ENCODE peak calls at places on chromosomes 3 and 15, in seven cellular contexts. D is effector CD4-positive, alpha-beta T cell; U is A172; L is NCI-H2171; X is breast epithelium; A is adrenal gland; P is GM12878. Z is an unnamed sample.

GRCh38 chr3:5376761-5377160 is 189.3 kb downstream of the EDEM1 start:
- DNase-seq in D (no peak), U (no peak), L (no peak), X (no peak), A (no peak), P (no peak), Z (no peak)

GRCh38 chr3:121885386-121885785 is 8.8 kb upstream of the SLC15A2 start:
- DNase-seq in D (no peak), U (no peak), L (no peak), X (no peak), A (no peak), P (no peak), Z (no peak)

GRCh38 chr15:63372753-63373152 is 8.9 kb downstream of the CA12 start:
- DNase-seq in D (no peak), U (peak), L (no peak), X (no peak), A (no peak), P (no peak), Z (no peak)

GRCh38 chr3:173920386-173920785 is 522.8 kb downstream of the NLGN1 start:
- DNase-seq in D (no peak), U (peak), L (no peak), X (no peak), A (no peak), P (no peak), Z (peak)

GRCh38 chr3:37255990-37256308 is 81.6 kb upstream of the LRRFIP2 start:
- DNase-seq in D (no peak), U (no peak), L (peak), X (no peak), A (no peak), P (no peak), Z (peak)

GRCh38 chr3:12916159-12916558 is 74.8 kb upstream of the RPL32 start:
- DNase-seq in D (no peak), U (no peak), L (no peak), X (no peak), A (no peak), P (no peak), Z (no peak)

GRCh38 chr3:9916346-9916733 is 558 bp upstream of the IL17RC start:
- DNase-seq in D (no peak), U (no peak), L (no peak), X (no peak), A (no peak), P (no peak), Z (peak)

GRCh38 chr3:46725663-46726314 is 8.1 kb upstream of the PRSS50 start:
- DNase-seq in D (no peak), U (no peak), L (no peak), X (no peak), A (peak), P (no peak), Z (no peak)

GRCh38 chr3:152172465-152172864 is 96.3 kb upstream of the MBNL1 start:
- DNase-seq in D (no peak), U (no peak), L (no peak), X (no peak), A (no peak), P (no peak), Z (no peak)

GRCh38 chr15:69861331-69862171 is 236.2 kb downstream of the TLE3 start:
- DNase-seq in D (no peak), U (no peak), L (no peak), X (no peak), A (no peak), P (no peak), Z (peak)

GRCh38 chr15:55999635-56000034 is 6.2 kb upstream of the NEDD4 start:
- DNase-seq in D (no peak), U (no peak), L (no peak), X (no peak), A (no peak), P (no peak), Z (peak)

GRCh38 chr3:83218383-83219200 is 1457.1 kb upstream of the GBE1 start:
- DNase-seq in D (no peak), U (peak), L (no peak), X (no peak), A (no peak), P (no peak), Z (peak)

GRCh38 chr15:67089218-67090193 is 24.1 kb downstream of the SMAD3 start:
- DNase-seq in D (no peak), U (peak), L (no peak), X (no peak), A (no peak), P (no peak), Z (peak)

GRCh38 chr3:38634133-38634532 is 15.4 kb downstream of the SCN5A start:
- DNase-seq in D (no peak), U (peak), L (no peak), X (no peak), A (no peak), P (no peak), Z (peak)

GRCh38 chr15:40029979-40030893 is 8.7 kb downstream of the SRP14 start:
- DNase-seq in D (no peak), U (no peak), L (no peak), X (no peak), A (no peak), P (no peak), Z (no peak)

GRCh38 chr3:12891985-12892839 is 50.8 kb upstream of the RPL32 start:
- DNase-seq in D (peak), U (peak), L (peak), X (peak), A (peak), P (no peak), Z (peak)

GRCh38 chr3:190172751-190173150 is 52.1 kb upstream of the P3H2 start:
- DNase-seq in D (no peak), U (no peak), L (no peak), X (no peak), A (no peak), P (no peak), Z (no peak)

GRCh38 chr3:13645791-13646637 is 97.1 kb downstream of the FBLN2 start:
- DNase-seq in D (no peak), U (no peak), L (no peak), X (no peak), A (no peak), P (no peak), Z (no peak)

GRCh38 chr15:70125605-70126004 is 27.9 kb upstream of the TLE3 start:
- DNase-seq in D (no peak), U (no peak), L (no peak), X (no peak), A (no peak), P (no peak), Z (no peak)

GRCh38 chr15:55268054-55268695 is 21.4 kb downstream of the RAB27A start:
- DNase-seq in D (no peak), U (no peak), L (no peak), X (no peak), A (no peak), P (no peak), Z (no peak)

GRCh38 chr15:62439543-62440016 is 274.5 kb upstream of the C2CD4B start:
- DNase-seq in D (no peak), U (no peak), L (no peak), X (no peak), A (peak), P (no peak), Z (no peak)

GRCh38 chr15:94075349-94075748 is 156.0 kb upstream of the MCTP2 start:
- DNase-seq in D (no peak), U (no peak), L (peak), X (peak), A (peak), P (no peak), Z (no peak)

GRCh38 chr15:76903251-76903681 is 1.9 kb downstream of the SCAPER start:
- DNase-seq in D (no peak), U (peak), L (no peak), X (no peak), A (no peak), P (peak), Z (peak)

GRCh38 chr15:90463381-90463780 is 66.3 kb upstream of the CRTC3 start:
- DNase-seq in D (no peak), U (peak), L (no peak), X (no peak), A (no peak), P (no peak), Z (peak)

GRCh38 chr3:109445210-109445609 is 107.9 kb upstream of the DPPA4 start:
- DNase-seq in D (no peak), U (no peak), L (no peak), X (no peak), A (no peak), P (no peak), Z (no peak)

GRCh38 chr3:66991478-66991877 is 6.6 kb upstream of the KBTBD8 start:
- DNase-seq in D (no peak), U (peak), L (no peak), X (no peak), A (no peak), P (no peak), Z (peak)

GRCh38 chr3:181741428-181741827 is 29.7 kb downstream of the SOX2 start:
- DNase-seq in D (no peak), U (no peak), L (no peak), X (no peak), A (no peak), P (no peak), Z (no peak)

GRCh38 chr3:64667887-64668581 is 19.8 kb downstream of the ADAMTS9 start:
- DNase-seq in D (no peak), U (no peak), L (no peak), X (no peak), A (peak), P (no peak), Z (no peak)

GRCh38 chr3:122535964-122536363 is 21.2 kb upstream of the KPNA1 start:
- DNase-seq in D (no peak), U (no peak), L (no peak), X (no peak), A (no peak), P (no peak), Z (no peak)

GRCh38 chr3:49876567-49876966 is 6.9 kb upstream of the CAMKV start:
- DNase-seq in D (no peak), U (no peak), L (no peak), X (no peak), A (no peak), P (no peak), Z (no peak)

GRCh38 chr3:119184808-119185690 is 11.7 kb downstream of the UPK1B start:
- DNase-seq in D (no peak), U (no peak), L (no peak), X (no peak), A (no peak), P (no peak), Z (peak)

GRCh38 chr15:67850995-67851535 is 11.2 kb upstream of the RNU6-1 start:
- DNase-seq in D (no peak), U (no peak), L (no peak), X (no peak), A (peak), P (peak), Z (peak)

GRCh38 chr3:161559177-161559998 is 62.8 kb downstream of the OTOL1 start:
- DNase-seq in D (no peak), U (peak), L (peak), X (no peak), A (no peak), P (no peak), Z (peak)